ENCODE peak calls at places on chromosomes 3 and 15, in four cellular contexts. G, M, X and F are unnamed samples.

GRCh38 chr15:77821188-77821958 is 188.7 kb upstream of the LINGO1 start:
- DNase-seq in G (peak), M (peak), X (peak), F (no peak)

GRCh38 chr3:152737021-152737908 is 97.7 kb upstream of the P2RY1 start:
- DNase-seq in G (no peak), M (peak), X (no peak), F (no peak)

GRCh38 chr3:169118666-169119370 is 544.7 kb downstream of the MECOM start:
- DNase-seq in G (no peak), M (peak), X (no peak), F (no peak)

GRCh38 chr3:43584043-43584826 is 37.6 kb downstream of the ANO10 start:
- DNase-seq in G (no peak), M (peak), X (no peak), F (no peak)

GRCh38 chr3:65575376-65575840 is 463.3 kb downstream of the MAGI1 start:
- DNase-seq in G (no peak), M (peak), X (no peak), F (no peak)

GRCh38 chr3:42153039-42153438 is 61.9 kb downstream of the TRAK1 start:
- DNase-seq in G (no peak), M (no peak), X (no peak), F (no peak)

GRCh38 chr3:56238299-56238698 is 230.0 kb downstream of the ERC2 start:
- DNase-seq in G (no peak), M (no peak), X (no peak), F (no peak)

GRCh38 chr3:43345877-43346276 is 59.5 kb downstream of the SNRK start:
- DNase-seq in G (no peak), M (peak), X (no peak), F (no peak)

GRCh38 chr3:172647823-172648222 is 63.0 kb downstream of the NCEH1 start:
- DNase-seq in G (peak), M (no peak), X (no peak), F (no peak)

GRCh38 chr3:129161860-129162271 is 1.0 kb upstream of the ISY1 start:
- DNase-seq in G (no peak), M (peak), X (no peak), F (no peak)

GRCh38 chr3:40042752-40043443 is 233.5 kb downstream of the MYRIP start:
- DNase-seq in G (no peak), M (peak), X (no peak), F (no peak)

GRCh38 chr15:100295939-100296338 is 45.8 kb downstream of the ADAMTS17 start:
- DNase-seq in G (no peak), M (no peak), X (no peak), F (no peak)

GRCh38 chr15:52790166-52790708 is at the start of gene ONECUT1:
- DNase-seq in G (peak), M (no peak), X (no peak), F (no peak)

GRCh38 chr3:107431298-107432012 is 54.2 kb downstream of the CCDC54 start:
- DNase-seq in G (no peak), M (no peak), X (peak), F (peak)

GRCh38 chr3:162117961-162118360 is 621.4 kb downstream of the OTOL1 start:
- DNase-seq in G (no peak), M (no peak), X (no peak), F (no peak)